ENCODE peak calls at places on chromosomes 16 and 17, in five cellular contexts. S is GM03348, L is BE2C, Y is ACHN, A is esophagus squamous epithelium. X is an unnamed sample.

GRCh38 chr17:16987830-16988601 is 16.1 kb upstream of the TNFRSF13B start:
- DNase-seq in S (peak; percentile 91), L (peak; percentile 61), A (peak; percentile 60), Y (peak; percentile 83), X (peak; percentile 39)

GRCh38 chr17:43719578-43719977 is 39.0 kb downstream of the SOST start:
- DNase-seq in L (no peak), A (no peak), S (no peak), Y (no peak), X (no peak)

GRCh38 chr16:371729-372521 is 1.6 kb upstream of the MRPL28 start:
- DNase-seq in A (no peak), Y (no peak), S (no peak), L (peak; percentile 68), X (no peak)

GRCh38 chr17:38451030-38451839 is 23.0 kb downstream of the ARHGAP23 start:
- DNase-seq in Y (peak; percentile 29), L (no peak), S (peak; percentile 94), A (no peak), X (peak; percentile 57)

GRCh38 chr16:75026892-75027391 is 28.1 kb downstream of the ZNRF1 start:
- DNase-seq in L (no peak), A (no peak), S (no peak), Y (no peak), X (no peak)

GRCh38 chr17:29720471-29720990 is 97.8 kb upstream of the CORO6 start:
- DNase-seq in S (no peak), Y (no peak), A (no peak), L (no peak), X (no peak)

GRCh38 chr17:79420318-79421243 is 190.3 kb downstream of the RBFOX3 start:
- DNase-seq in Y (no peak), L (peak; percentile 50), S (peak; percentile 70), A (no peak), X (no peak)

GRCh38 chr17:40168262-40168832 is 8.9 kb upstream of the RAPGEFL1 start:
- DNase-seq in L (no peak), A (no peak), Y (peak; percentile 83), S (peak; percentile 86), X (no peak)

GRCh38 chr16:21100447-21100846 is 50.2 kb downstream of the DNAH3 start:
- DNase-seq in S (peak; percentile 59), Y (peak; percentile 85), A (no peak), L (no peak), X (no peak)

GRCh38 chr16:12097523-12098428 is 121.2 kb downstream of the SNX29 start:
- DNase-seq in Y (no peak), S (peak; percentile 25), A (no peak), L (no peak), X (peak; percentile 31)

GRCh38 chr17:48002208-48002919 is 31.5 kb downstream of the CDK5RAP3 start:
- DNase-seq in S (peak; percentile 66), A (no peak), Y (peak; percentile 78), L (peak; percentile 43), X (no peak)

GRCh38 chr16:85988306-85988705 is 89.3 kb downstream of the IRF8 start:
- DNase-seq in Y (no peak), L (no peak), S (no peak), A (no peak), X (no peak)

GRCh38 chr16:10601444-10602401 is 21.3 kb upstream of the EMP2 start:
- DNase-seq in Y (no peak), A (no peak), S (no peak), L (no peak), X (no peak)

GRCh38 chr17:50560931-50561750 is 626 bp downstream of the CACNA1G start:
- DNase-seq in L (no peak), A (no peak), S (peak; percentile 34), Y (no peak), X (no peak)

GRCh38 chr16:85048921-85049562 is 21.4 kb downstream of the KIAA0513 start:
- DNase-seq in S (no peak), Y (no peak), L (peak; percentile 58), A (no peak), X (no peak)

GRCh38 chr16:57926041-57926440 is 44.9 kb downstream of the CNGB1 start:
- DNase-seq in A (no peak), L (no peak), Y (no peak), S (no peak), X (no peak)

GRCh38 chr17:30005709-30006320 is 64.4 kb downstream of the EFCAB5 start:
- DNase-seq in Y (no peak), A (no peak), S (no peak), L (no peak), X (no peak)

GRCh38 chr16:87802670-87803069 is 36.9 kb upstream of the KLHDC4 start:
- DNase-seq in L (no peak), A (no peak), Y (no peak), S (no peak), X (no peak)

GRCh38 chr17:153851-154250 is 16.5 kb downstream of the SCGB1C2 start:
- DNase-seq in A (no peak), S (no peak), L (no peak), Y (no peak), X (no peak)

GRCh38 chr17:12078791-12079190 is 58.1 kb downstream of the MAP2K4 start:
- DNase-seq in L (no peak), S (peak; percentile 57), Y (peak; percentile 57), A (no peak), X (no peak)

GRCh38 chr16:86662195-86662594 is 83.8 kb downstream of the FOXL1 start:
- DNase-seq in L (no peak), Y (no peak), A (no peak), S (peak; percentile 35), X (no peak)

GRCh38 chr16:72291121-72291520 is 119.2 kb upstream of the PMFBP1 start:
- DNase-seq in L (no peak), A (no peak), S (peak; percentile 33), Y (peak; percentile 13), X (no peak)

GRCh38 chr17:48954300-48954755 is 9.7 kb upstream of the SNF8 start:
- DNase-seq in S (peak; percentile 48), L (peak; percentile 59), A (no peak), Y (peak; percentile 34), X (no peak)

GRCh38 chr17:34420254-34420766 is 57.3 kb upstream of the CCL1 start:
- DNase-seq in S (peak; percentile 85), L (peak; percentile 75), Y (peak; percentile 58), A (no peak), X (peak; percentile 52)

GRCh38 chr16:12906765-12907516 is 5.5 kb downstream of the SHISA9 start:
- DNase-seq in L (no peak), Y (no peak), S (no peak), A (no peak), X (no peak)